ENCODE peak calls at places on chromosomes 13 and 19, in seven cellular contexts. G is mammary epithelial cell, A is GM12864, Z is SK-N-SH, H is BJ, J is fibroblast of the aortic adventitia, B is lower leg skin. K is an unnamed sample.

GRCh38 chr13:36515466-36515865 is 83.2 kb downstream of the CCNA1 start:
- DNase-seq in B (no peak), A (no peak), H (no peak), J (no peak), G (no peak), Z (no peak), K (no peak)

GRCh38 chr13:56338421-56338820 is 802.3 kb upstream of the PRR20A start:
- DNase-seq in J (no peak), G (no peak), A (no peak), H (no peak), B (no peak), Z (no peak), K (no peak)

GRCh38 chr13:42320375-42320787 is 48.4 kb downstream of the AKAP11 start:
- DNase-seq in J (no peak), A (no peak), Z (no peak), H (no peak), B (no peak), G (no peak), K (no peak)

GRCh38 chr13:94112227-94112626 is 367.3 kb downstream of the DCT start:
- DNase-seq in B (no peak), H (peak; percentile 83), G (peak; percentile 80), J (peak; percentile 97), A (no peak), Z (no peak), K (peak; percentile 88)

GRCh38 chr19:49019242-49019932 is 2.5 kb upstream of the LHB start:
- DNase-seq in J (no peak), Z (peak; percentile 91), G (peak; percentile 29), H (no peak), A (no peak), B (peak; percentile 93), K (no peak)

GRCh38 chr19:13938361-13939027 is at the start of gene PODNL1:
- DNase-seq in H (peak; percentile 48), B (no peak), G (peak; percentile 53), Z (peak; percentile 86), A (no peak), J (peak; percentile 78), K (peak; percentile 36)

GRCh38 chr13:74288361-74288911 is 154.2 kb upstream of the KLF12 start:
- DNase-seq in A (no peak), G (peak; percentile 21), H (no peak), Z (peak; percentile 10), B (peak; percentile 86), J (no peak), K (no peak)

GRCh38 chr19:4910594-4911273 is 1.4 kb downstream of the UHRF1 start:
- DNase-seq in J (peak; percentile 57), Z (peak; percentile 62), A (no peak), B (no peak), H (no peak), G (no peak), K (no peak)

GRCh38 chr13:98834254-98834960 is 81.9 kb upstream of the SLC15A1 start:
- DNase-seq in B (no peak), A (no peak), H (no peak), J (no peak), Z (no peak), G (peak; percentile 62), K (no peak)

GRCh38 chr13:19085876-19086275 is 95.7 kb downstream of the TUBA3C start:
- DNase-seq in H (no peak), A (no peak), G (no peak), J (no peak), B (no peak), Z (no peak), K (no peak)

GRCh38 chr19:4009990-4010807 is 2.7 kb downstream of the PIAS4 start:
- DNase-seq in Z (peak; percentile 6), J (no peak), A (no peak), B (no peak), H (no peak), G (no peak), K (no peak)

GRCh38 chr13:68190826-68191225 is 960.7 kb upstream of the PCDH9 start:
- DNase-seq in G (peak; percentile 78), J (peak; percentile 2), Z (no peak), A (no peak), B (no peak), H (no peak), K (peak; percentile 14)

GRCh38 chr13:49436890-49437289 is 7.0 kb downstream of the CAB39L start:
- DNase-seq in B (no peak), A (no peak), G (peak; percentile 29), Z (no peak), J (peak; percentile 86), H (no peak), K (no peak)

GRCh38 chr13:71829542-71829941 is 37.5 kb downstream of the DACH1 start:
- DNase-seq in B (no peak), H (no peak), Z (no peak), G (no peak), A (no peak), J (no peak), K (no peak)

GRCh38 chr13:71830736-71831135 is 36.3 kb downstream of the DACH1 start:
- DNase-seq in G (no peak), H (no peak), Z (no peak), A (no peak), J (no peak), B (no peak), K (no peak)

GRCh38 chr13:71831716-71832115 is 35.3 kb downstream of the DACH1 start:
- DNase-seq in G (no peak), J (no peak), Z (no peak), B (no peak), H (no peak), A (no peak), K (no peak)

GRCh38 chr13:71828564-71828963 is 38.4 kb downstream of the DACH1 start:
- DNase-seq in H (no peak), G (no peak), B (no peak), Z (no peak), A (no peak), J (no peak), K (no peak)

DNA sequence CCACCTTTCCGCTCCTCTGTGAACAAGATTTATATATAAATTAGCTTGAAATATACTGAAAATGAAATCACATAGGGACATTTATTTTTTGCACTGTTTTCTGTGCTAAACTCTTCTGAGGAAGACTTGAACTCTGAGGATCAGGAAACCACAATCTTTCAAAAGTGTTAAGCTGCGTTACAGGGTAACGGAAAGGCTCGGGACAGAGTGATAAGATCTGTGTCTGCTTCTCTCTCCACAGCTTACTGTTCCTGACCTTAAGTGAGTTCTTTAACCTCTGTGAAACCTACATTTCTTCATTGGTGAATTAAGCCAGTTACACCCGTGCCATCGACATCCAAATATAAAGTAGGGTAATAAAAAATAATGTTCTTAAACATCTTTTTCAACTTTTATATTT is 38.9 kb downstream of the DACH1 start:
- DNase-seq in B (no peak), G (no peak), J (no peak), Z (no peak), A (no peak), H (no peak), K (no peak)
- H3K4me3 ChIP-seq in B (no peak overlapping the region), G (no peak overlapping the region), J (no peak overlapping the region), Z (no peak overlapping the region), A (no peak overlapping the region), H (no peak overlapping the region), K (no peak overlapping the region)

GRCh38 chr19:1093811-1094553 is 1.2 kb downstream of the POLR2E start:
- DNase-seq in Z (no peak), J (no peak), G (no peak), A (no peak), B (no peak), H (no peak), K (no peak)

GRCh38 chr19:1091544-1092175 is 3.5 kb downstream of the POLR2E start:
- DNase-seq in H (no peak), B (no peak), Z (no peak), A (no peak), J (no peak), G (no peak), K (no peak)

GRCh38 chr19:1094655-1094977 is 559 bp downstream of the POLR2E start:
- DNase-seq in Z (peak; percentile 57), J (no peak), H (no peak), A (no peak), B (no peak), G (no peak), K (no peak)

GRCh38 chr19:1094978-1095701 is at the start of gene POLR2E:
- DNase-seq in Z (peak; percentile 98), H (peak; percentile 75), G (peak; percentile 95), A (peak; percentile 94), J (peak; percentile 99), B (peak; percentile 100), K (peak; percentile 93)

DNA sequence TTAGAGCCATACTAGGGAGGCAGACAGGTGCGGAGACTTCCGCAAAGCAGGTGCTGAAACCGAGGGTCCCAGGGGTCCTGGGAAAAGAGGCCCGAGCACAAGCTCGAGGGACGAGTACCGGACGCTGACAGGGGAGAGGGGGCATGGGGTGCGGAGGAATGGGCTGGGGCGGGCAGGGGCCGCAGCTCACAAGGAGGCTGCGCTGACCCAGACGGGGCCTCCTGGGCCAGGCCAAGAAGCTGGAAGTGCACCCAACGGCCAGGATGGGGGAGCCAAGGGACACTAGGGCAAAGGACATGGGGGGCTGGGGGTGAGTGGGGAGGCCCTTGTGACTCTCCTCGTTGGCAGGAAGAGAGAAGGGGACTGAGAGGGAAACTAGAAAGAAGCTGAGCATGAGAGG is 1.8 kb downstream of the POLR2E start:
- DNase-seq in Z (no peak), A (no peak), G (no peak), J (no peak), H (no peak), B (no peak), K (no peak)
- H3K4me3 ChIP-seq in Z (no peak overlapping the region), A (peak overlapping the region; percentile 65), G (no peak overlapping the region), J (peak overlapping the region; percentile 87), H (no peak overlapping the region), B (no peak overlapping the region), K (peak overlapping the region; percentile 89)

DNA sequence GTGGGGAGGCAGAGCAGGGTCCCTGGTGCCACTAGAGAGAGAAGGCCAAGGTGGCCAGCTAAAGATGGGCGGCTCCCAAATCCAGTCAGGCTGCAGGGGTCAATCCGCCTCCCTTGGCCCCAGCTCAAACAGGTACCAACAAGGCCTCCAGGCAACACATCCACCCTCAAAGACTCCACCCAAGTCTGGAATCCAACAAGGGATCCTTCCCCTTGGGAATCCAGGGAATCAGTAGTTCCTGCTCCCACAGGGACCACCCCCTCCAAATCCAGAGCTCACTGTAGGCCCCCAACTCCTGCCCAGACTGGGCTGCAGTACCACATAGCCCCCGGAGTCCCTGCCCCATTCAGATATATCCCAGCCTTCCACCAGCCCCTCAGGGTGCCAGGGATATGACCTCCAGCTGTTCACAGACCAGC is 3.3 kb downstream of the ERF start:
- DNase-seq in Z (no peak), H (no peak), J (no peak), G (no peak), A (no peak), B (no peak), K (no peak)
- H3K4me3 ChIP-seq in Z (peak overlapping the region; percentile 76), H (peak overlapping the region; percentile 14), J (peak overlapping the region; percentile 83), G (peak overlapping the region; percentile 21), A (no peak overlapping the region), B (no peak overlapping the region), K (peak overlapping the region; percentile 99)

GRCh38 chr13:91277013-91277676 is 70.3 kb upstream of the MIR17HG start:
- DNase-seq in H (no peak), B (no peak), G (no peak), A (no peak), Z (no peak), J (no peak), K (no peak)

GRCh38 chr13:91273675-91274074 is 73.8 kb upstream of the MIR17HG start:
- DNase-seq in J (no peak), G (no peak), H (no peak), Z (no peak), A (no peak), B (no peak), K (no peak)

GRCh38 chr13:91269237-91269636 is 78.2 kb upstream of the MIR17HG start:
- DNase-seq in G (no peak), Z (no peak), H (no peak), J (no peak), B (no peak), A (no peak), K (no peak)

GRCh38 chr13:91270031-91270430 is 77.5 kb upstream of the MIR17HG start:
- DNase-seq in H (no peak), Z (no peak), G (no peak), J (no peak), B (no peak), A (no peak), K (no peak)

GRCh38 chr13:91272235-91272777 is 75.2 kb upstream of the MIR17HG start:
- DNase-seq in Z (no peak), J (no peak), B (no peak), A (no peak), H (no peak), G (no peak), K (no peak)
- H3K4me3 ChIP-seq in Z (no peak overlapping the region), J (no peak overlapping the region), B (no peak overlapping the region), A (no peak overlapping the region), H (no peak overlapping the region), G (no peak overlapping the region), K (no peak overlapping the region)